ENCODE peak calls at places on chromosome 22, in seven cellular contexts. I is psoas muscle, V is gastrocnemius medialis, H is H9, G is thoracic aorta, W is right lobe of liver, R is foreskin keratinocyte. X is an unnamed sample. For H3K27me3 and H3K4me1, the result is how much of the 10 kb centered on the place peaks cover.

GRCh38 chr22:49362393-49362792 is 465.3 kb downstream of the BRD1 start:
- DNase-seq in G (no peak), R (no peak), I (no peak), W (no peak), H (no peak), V (no peak), X (no peak)

GRCh38 chr22:47419239-47419638 is 656.8 kb downstream of the TBC1D22A start:
- DNase-seq in G (no peak), R (no peak), V (no peak), I (no peak), W (no peak), H (no peak), X (no peak)

GRCh38 chr22:20728523-20729190 is 45.3 kb upstream of the SERPIND1 start:
- DNase-seq in I (no peak), H (no peak), W (no peak), G (no peak), R (no peak), V (no peak), X (no peak)

GRCh38 chr22:29314537-29315285 is 786 bp downstream of the RASL10A start:
- DNase-seq in I (no peak), V (no peak), R (no peak), H (no peak), W (peak), G (no peak), X (no peak)

GRCh38 chr22:40107244-40107643 is 70.5 kb upstream of the TNRC6B start:
- DNase-seq in W (no peak), G (no peak), H (no peak), V (no peak), I (no peak), R (no peak), X (no peak)

GRCh38 chr22:48456449-48456848 is 1371.2 kb downstream of the BRD1 start:
- DNase-seq in G (no peak), R (no peak), H (no peak), I (peak), V (peak), W (no peak), X (no peak)

GRCh38 chr22:20979243-20979809 is 2.8 kb upstream of the LZTR1 start:
- DNase-seq in R (peak), I (peak), W (peak), V (no peak), G (no peak), H (peak), X (no peak)

GRCh38 chr22:25841775-25842174 is 99.8 kb downstream of the MYO18B start:
- DNase-seq in V (no peak), H (no peak), W (no peak), G (no peak), I (no peak), R (no peak), X (no peak)

GRCh38 chr22:28034145-28034759 is 115.2 kb upstream of the PITPNB start:
- DNase-seq in I (no peak), H (no peak), G (no peak), R (no peak), W (no peak), V (no peak), X (no peak)

GRCh38 chr22:29080061-29080975 is 7.5 kb downstream of the KREMEN1 start:
- DNase-seq in G (no peak), R (no peak), W (no peak), H (no peak), V (no peak), I (peak), X (no peak)

GRCh38 chr22:40247976-40248375 is 70.3 kb downstream of the TNRC6B start:
- DNase-seq in R (no peak), I (no peak), G (no peak), H (no peak), V (no peak), W (no peak), X (no peak)

GRCh38 chr22:40758390-40758789 is 60.8 kb downstream of the SLC25A17 start:
- DNase-seq in G (no peak), R (peak), W (no peak), V (no peak), H (no peak), I (no peak), X (no peak)

GRCh38 chr22:20422965-20423635 is 14.5 kb downstream of the SCARF2 start:
- DNase-seq in W (peak), G (no peak), H (no peak), I (peak), R (no peak), V (peak), X (no peak)

GRCh38 chr22:33853200-33854097 is 66.8 kb downstream of the LARGE1 start:
- DNase-seq in H (peak), I (peak), R (peak), V (peak), W (peak), G (no peak), X (no peak)
- TF ChIP-seq CTCF in H (no peak), I (no peak), R (no peak), V (no peak), W (no peak), G (no peak), X (no peak)

GRCh38 chr22:41905411-41906202 is 9.3 kb downstream of the SHISA8 start:
- DNase-seq in G (no peak), H (peak), R (no peak), I (no peak), V (no peak), W (peak), X (no peak)

GRCh38 chr22:41904450-41905410 is 10.1 kb downstream of the SHISA8 start:
- DNase-seq in R (no peak), H (peak), W (no peak), G (no peak), I (no peak), V (no peak), X (no peak)

GRCh38 chr22:41908409-41909289 is 6.2 kb downstream of the SHISA8 start:
- DNase-seq in H (peak), W (no peak), V (no peak), G (no peak), I (no peak), R (no peak), X (no peak)

GRCh38 chr22:41907436-41908401 is 7.2 kb downstream of the SHISA8 start:
- DNase-seq in H (peak), V (no peak), G (no peak), I (no peak), W (no peak), R (no peak), X (no peak)

GRCh38 chr22:41906822-41907221 is 8.1 kb downstream of the SHISA8 start:
- DNase-seq in V (no peak), G (no peak), H (peak), R (no peak), W (no peak), I (no peak), X (no peak)
- H3K27me3 ChIP-seq in V (under half), G (under half), H (under half), R (under half), W (under half), I (under half), X (under half)

GRCh38 chr22:31278643-31279326 is 13.5 kb downstream of the PIK3IP1 start:
- DNase-seq in G (no peak), V (no peak), R (no peak), I (no peak), H (no peak), W (peak), X (no peak)

GRCh38 chr22:31279327-31279669 is 13.0 kb downstream of the PIK3IP1 start:
- DNase-seq in H (no peak), R (no peak), G (no peak), I (no peak), V (no peak), W (no peak), X (no peak)

GRCh38 chr22:31281733-31282132 is 10.6 kb downstream of the PIK3IP1 start:
- DNase-seq in H (no peak), I (no peak), G (no peak), W (no peak), V (no peak), R (no peak), X (no peak)

GRCh38 chr22:31277741-31278642 is 14.3 kb downstream of the PIK3IP1 start:
- DNase-seq in V (no peak), I (no peak), G (no peak), R (no peak), H (no peak), W (no peak), X (no peak)

DNA sequence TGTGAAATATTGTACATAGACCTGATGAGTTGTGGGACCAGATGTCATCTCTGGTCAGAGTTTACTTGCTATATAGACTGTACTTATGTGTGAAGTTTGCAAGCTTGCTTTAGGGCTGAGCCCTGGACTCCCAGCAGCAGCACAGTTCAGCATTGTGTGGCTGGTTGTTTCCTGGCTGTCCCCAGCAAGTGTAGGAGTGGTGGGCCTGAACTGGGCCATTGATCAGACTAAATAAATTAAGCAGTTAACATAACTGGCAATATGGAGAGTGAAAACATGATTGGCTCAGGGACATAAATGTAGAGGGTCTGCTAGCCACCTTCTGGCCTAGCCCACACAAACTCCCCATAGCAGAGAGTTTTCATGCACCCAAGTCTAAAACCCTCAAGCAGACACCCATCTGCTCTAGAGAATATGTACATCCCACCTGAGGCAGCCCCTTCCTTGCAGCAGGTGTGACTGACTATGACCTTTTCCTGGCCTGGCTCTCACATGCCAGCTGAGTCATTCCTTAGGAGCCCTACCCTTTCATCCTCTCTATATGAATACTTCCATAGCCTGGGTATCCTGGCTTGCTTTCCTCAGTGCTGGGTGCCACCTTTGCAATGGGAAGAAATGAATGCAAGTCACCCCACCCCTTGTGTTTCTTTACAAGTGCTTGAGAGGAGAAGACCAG is 12.3 kb downstream of the PIK3IP1 start:
- DNase-seq in I (no peak), W (no peak), R (no peak), V (no peak), H (no peak), G (no peak), X (no peak)
- H3K4me1 ChIP-seq in I (under half), W (under half), R (under half), V (under half), H (under half), G (under half), X (under half)

GRCh38 chr22:37148742-37149665 is 712 bp downstream of the IL2RB start:
- DNase-seq in W (no peak), I (no peak), V (no peak), G (no peak), H (no peak), R (no peak), X (no peak)
- TF ChIP-seq CTCF in W (no peak), I (no peak), V (no peak), G (no peak), H (no peak), R (no peak), X (no peak)

GRCh38 chr22:22939537-22940368 is 52.1 kb downstream of the IGLL5 start:
- DNase-seq in W (no peak), R (no peak), G (no peak), H (no peak), V (no peak), I (peak), X (no peak)

GRCh38 chr22:22940961-22941605 is 53.5 kb downstream of the IGLL5 start:
- DNase-seq in I (no peak), R (no peak), V (no peak), W (no peak), G (no peak), H (peak), X (no peak)

GRCh38 chr22:22943521-22944267 is 56.1 kb downstream of the IGLL5 start:
- DNase-seq in I (no peak), R (no peak), W (no peak), H (peak), G (no peak), V (no peak), X (no peak)

GRCh38 chr22:22942511-22943329 is 55.1 kb downstream of the IGLL5 start:
- DNase-seq in V (no peak), G (no peak), H (peak), I (peak), W (peak), R (no peak), X (no peak)

GRCh38 chr22:22941831-22942510 is 54.4 kb downstream of the IGLL5 start:
- DNase-seq in G (no peak), V (no peak), H (peak), I (no peak), W (peak), R (no peak), X (no peak)
- H3K27me3 ChIP-seq in G (under half), V (under half), H (under half), I (under half), W (under half), R (under half), X (under half)

GRCh38 chr22:33850724-33851123 is 69.6 kb downstream of the LARGE1 start:
- DNase-seq in V (no peak), H (peak), R (no peak), I (no peak), G (no peak), W (no peak), X (no peak)

GRCh38 chr22:33854724-33855123 is 65.6 kb downstream of the LARGE1 start:
- DNase-seq in W (no peak), R (no peak), I (no peak), H (no peak), V (no peak), G (no peak), X (no peak)

GRCh38 chr22:33851240-33851639 is 69.0 kb downstream of the LARGE1 start:
- DNase-seq in R (peak), V (no peak), G (no peak), I (no peak), H (no peak), W (no peak), X (no peak)

GRCh38 chr22:33850227-33850626 is 70.0 kb downstream of the LARGE1 start:
- DNase-seq in R (no peak), I (no peak), H (no peak), V (no peak), W (no peak), G (no peak), X (no peak)

GRCh38 chr22:33851985-33852384 is 68.3 kb downstream of the LARGE1 start:
- DNase-seq in W (no peak), G (no peak), R (no peak), H (no peak), I (no peak), V (no peak), X (no peak)
- H3K4me1 ChIP-seq in W (under half), G (under half), R (under half), H (under half), I (under half), V (under half), X (under half)

GRCh38 chr22:45192701-45193187 is 29.0 kb downstream of the NUP50 start:
- DNase-seq in G (no peak), V (no peak), R (no peak), W (no peak), I (no peak), H (peak), X (no peak)
- TF ChIP-seq CTCF in G (no peak), V (no peak), R (peak), W (no peak), I (no peak), H (peak), X (no peak)

GRCh38 chr22:22154068-22154467 is 90.5 kb upstream of the VPREB1 start:
- DNase-seq in V (no peak), I (no peak), R (no peak), G (no peak), W (no peak), H (no peak), X (no peak)

GRCh38 chr22:22144858-22145257 is 99.7 kb upstream of the VPREB1 start:
- DNase-seq in I (no peak), H (no peak), R (no peak), W (no peak), G (no peak), V (no peak), X (no peak)

GRCh38 chr22:22150457-22150856 is 94.1 kb upstream of the VPREB1 start:
- DNase-seq in G (no peak), H (no peak), V (no peak), W (no peak), I (no peak), R (no peak), X (no peak)

GRCh38 chr22:22151308-22151707 is 93.3 kb upstream of the VPREB1 start:
- DNase-seq in R (no peak), W (no peak), G (no peak), H (no peak), I (no peak), V (no peak), X (no peak)

GRCh38 chr22:22148905-22149304 is 95.7 kb upstream of the VPREB1 start:
- DNase-seq in W (no peak), H (no peak), R (no peak), G (no peak), V (no peak), I (no peak), X (no peak)
- H3K27me3 ChIP-seq in W (under half), H (under half), R (half or more), G (under half), V (under half), I (under half), X (under half)

GRCh38 chr22:46295277-46295971 is 1.2 kb upstream of the GTSE1 start:
- DNase-seq in R (no peak), G (no peak), W (no peak), H (no peak), I (no peak), V (no peak), X (no peak)

GRCh38 chr22:46299101-46299500 is 2.4 kb downstream of the GTSE1 start:
- DNase-seq in G (no peak), V (no peak), R (no peak), W (no peak), I (no peak), H (no peak), X (no peak)

GRCh38 chr22:46294784-46295183 is 1.9 kb upstream of the GTSE1 start:
- DNase-seq in W (no peak), H (no peak), R (no peak), I (no peak), G (no peak), V (no peak), X (no peak)

GRCh38 chr22:46296257-46297150 is at the start of gene GTSE1:
- DNase-seq in G (peak), V (peak), I (peak), W (peak), R (peak), H (peak), X (peak)

GRCh38 chr22:46297151-46297819 is 615 bp downstream of the GTSE1 start:
- DNase-seq in H (no peak), R (no peak), V (no peak), I (peak), W (no peak), G (no peak), X (no peak)
- H3K4me1 ChIP-seq in H (under half), R (under half), V (under half), I (under half), W (under half), G (under half), X (under half)

DNA sequence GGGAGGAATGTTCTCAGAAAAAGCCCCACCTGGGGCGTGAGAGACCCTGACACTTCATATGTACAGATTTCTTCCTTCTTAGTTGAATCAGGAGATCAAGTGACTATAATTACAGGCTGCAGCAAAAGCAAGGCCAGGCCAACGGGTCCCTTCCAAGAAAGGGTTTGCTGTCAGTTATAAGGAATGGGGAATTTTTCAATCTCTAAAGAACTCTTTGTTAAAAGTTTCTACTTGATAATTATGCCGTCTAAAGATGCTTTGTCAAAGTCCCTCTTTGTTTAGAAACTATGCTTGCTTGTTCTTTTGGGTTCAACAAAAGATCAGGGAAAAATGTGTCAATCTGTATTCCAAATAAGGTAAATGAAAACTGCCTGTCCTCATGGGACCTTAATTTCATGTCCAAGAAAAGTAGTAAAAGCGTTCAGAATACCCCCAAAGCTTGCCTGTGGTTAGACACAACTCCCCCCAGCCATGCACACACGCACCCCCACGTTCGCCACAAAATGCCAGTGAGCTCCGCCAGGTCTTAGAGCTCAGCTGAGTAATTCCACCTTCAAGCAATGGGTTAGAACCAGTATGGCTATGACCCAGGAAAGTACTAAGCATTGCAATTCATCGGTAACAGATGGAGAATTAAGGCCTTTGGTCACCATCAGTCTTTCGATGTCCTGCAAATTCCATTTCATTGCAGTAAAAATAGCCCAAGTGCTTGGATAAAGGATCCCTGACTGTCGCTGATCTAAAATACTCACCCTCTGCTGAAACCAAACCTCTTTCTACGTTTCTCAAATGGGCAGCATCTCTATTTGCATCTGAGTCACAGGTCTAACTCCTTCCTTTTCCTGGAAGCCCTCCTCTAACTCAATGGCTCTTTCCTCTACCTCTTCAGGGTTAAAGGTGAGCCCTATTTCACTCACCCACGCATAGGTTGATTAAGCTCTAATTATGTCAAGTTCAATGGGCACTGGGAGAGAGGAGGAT is 419.2 kb upstream of the SYN3 start:
- DNase-seq in R (no peak), I (no peak), V (no peak), G (no peak), H (no peak), W (no peak), X (no peak)
- TF ChIP-seq CTCF in R (no peak), I (no peak), V (no peak), G (no peak), H (no peak), W (no peak), X (no peak)

X was measured in Panc1.